ENCODE peak calls at places on chromosome 15, in six cellular contexts. One of them, this sample, is unnamed.

GRCh38 chr15:39776068-39776467 is 6.6 kb downstream of the FSIP1 start:
- DNase-seq in stomach: no peak
- DNase-seq in lower lobe of right lung: no peak
- DNase-seq in neural progenitor cell: no peak
- DNase-seq in brain microvascular endothelial cell: no peak
- DNase-seq in astrocyte of the spinal cord: no peak
- DNase-seq in this sample: no peak

GRCh38 chr15:61155741-61156700 is 73.1 kb downstream of the RORA start:
- DNase-seq in neural progenitor cell: no peak
- DNase-seq in lower lobe of right lung: no peak
- DNase-seq in brain microvascular endothelial cell: peak; percentile 57
- DNase-seq in stomach: no peak
- DNase-seq in astrocyte of the spinal cord: peak; percentile 87
- DNase-seq in this sample: no peak

GRCh38 chr15:72902245-72902928 is 118.8 kb upstream of the ADPGK start:
- DNase-seq in stomach: peak; percentile 32
- DNase-seq in astrocyte of the spinal cord: peak; percentile 75
- DNase-seq in lower lobe of right lung: peak; percentile 52
- DNase-seq in neural progenitor cell: no peak
- DNase-seq in brain microvascular endothelial cell: peak; percentile 18
- DNase-seq in this sample: no peak

GRCh38 chr15:67080900-67081431 is 15.6 kb downstream of the SMAD3 start:
- DNase-seq in stomach: no peak
- DNase-seq in lower lobe of right lung: peak; percentile 76
- DNase-seq in brain microvascular endothelial cell: peak; percentile 76
- DNase-seq in astrocyte of the spinal cord: peak; percentile 83
- DNase-seq in neural progenitor cell: no peak
- DNase-seq in this sample: no peak

GRCh38 chr15:83653639-83654378 is at the start of gene ADAMTSL3:
- DNase-seq in neural progenitor cell: peak; percentile 93
- DNase-seq in lower lobe of right lung: peak; percentile 81
- DNase-seq in astrocyte of the spinal cord: peak; percentile 11
- DNase-seq in stomach: peak; percentile 81
- DNase-seq in brain microvascular endothelial cell: no peak
- DNase-seq in this sample: no peak

GRCh38 chr15:33091983-33092688 is 102.4 kb downstream of the FMN1 start:
- DNase-seq in astrocyte of the spinal cord: no peak
- DNase-seq in neural progenitor cell: no peak
- DNase-seq in lower lobe of right lung: no peak
- DNase-seq in brain microvascular endothelial cell: no peak
- DNase-seq in stomach: no peak
- DNase-seq in this sample: no peak

GRCh38 chr15:44314512-44314911 is 26.0 kb downstream of the GOLM2 start:
- DNase-seq in neural progenitor cell: no peak
- DNase-seq in astrocyte of the spinal cord: no peak
- DNase-seq in lower lobe of right lung: no peak
- DNase-seq in stomach: no peak
- DNase-seq in brain microvascular endothelial cell: no peak
- DNase-seq in this sample: no peak

GRCh38 chr15:98493966-98494511 is 154.3 kb upstream of the IGF1R start:
- DNase-seq in lower lobe of right lung: no peak
- DNase-seq in neural progenitor cell: no peak
- DNase-seq in astrocyte of the spinal cord: no peak
- DNase-seq in stomach: no peak
- DNase-seq in brain microvascular endothelial cell: no peak
- DNase-seq in this sample: no peak

GRCh38 chr15:39747326-39747725 is 35.3 kb downstream of the FSIP1 start:
- DNase-seq in stomach: no peak
- DNase-seq in neural progenitor cell: no peak
- DNase-seq in astrocyte of the spinal cord: peak; percentile 83
- DNase-seq in brain microvascular endothelial cell: peak; percentile 65
- DNase-seq in lower lobe of right lung: no peak
- DNase-seq in this sample: no peak

GRCh38 chr15:28019594-28020320 is 79.4 kb downstream of the OCA2 start:
- DNase-seq in astrocyte of the spinal cord: no peak
- DNase-seq in brain microvascular endothelial cell: no peak
- DNase-seq in stomach: no peak
- DNase-seq in neural progenitor cell: peak; percentile 68
- DNase-seq in lower lobe of right lung: no peak
- DNase-seq in this sample: no peak

GRCh38 chr15:25661898-25662297 is 201.2 kb downstream of the ATP10A start:
- DNase-seq in lower lobe of right lung: no peak
- DNase-seq in neural progenitor cell: no peak
- DNase-seq in astrocyte of the spinal cord: no peak
- DNase-seq in brain microvascular endothelial cell: no peak
- DNase-seq in stomach: no peak
- DNase-seq in this sample: no peak

GRCh38 chr15:42921049-42921731 is 612 bp upstream of the TTBK2 start:
- DNase-seq in lower lobe of right lung: no peak
- DNase-seq in stomach: peak; percentile 27
- DNase-seq in brain microvascular endothelial cell: peak; percentile 7
- DNase-seq in neural progenitor cell: peak; percentile 54
- DNase-seq in astrocyte of the spinal cord: peak; percentile 21
- DNase-seq in this sample: no peak

GRCh38 chr15:98439523-98439942 is 208.8 kb upstream of the IGF1R start:
- DNase-seq in astrocyte of the spinal cord: no peak
- DNase-seq in stomach: no peak
- DNase-seq in lower lobe of right lung: no peak
- DNase-seq in neural progenitor cell: no peak
- DNase-seq in brain microvascular endothelial cell: no peak
- DNase-seq in this sample: no peak

GRCh38 chr15:98690272-98690671 is 41.9 kb downstream of the IGF1R start:
- DNase-seq in neural progenitor cell: no peak
- DNase-seq in astrocyte of the spinal cord: no peak
- DNase-seq in brain microvascular endothelial cell: no peak
- DNase-seq in stomach: no peak
- DNase-seq in lower lobe of right lung: no peak
- DNase-seq in this sample: no peak

GRCh38 chr15:47517737-47518136 is 199.6 kb upstream of the SEMA6D start:
- DNase-seq in stomach: no peak
- DNase-seq in brain microvascular endothelial cell: peak; percentile 43
- DNase-seq in astrocyte of the spinal cord: peak; percentile 58
- DNase-seq in neural progenitor cell: no peak
- DNase-seq in lower lobe of right lung: no peak
- DNase-seq in this sample: no peak

DNA sequence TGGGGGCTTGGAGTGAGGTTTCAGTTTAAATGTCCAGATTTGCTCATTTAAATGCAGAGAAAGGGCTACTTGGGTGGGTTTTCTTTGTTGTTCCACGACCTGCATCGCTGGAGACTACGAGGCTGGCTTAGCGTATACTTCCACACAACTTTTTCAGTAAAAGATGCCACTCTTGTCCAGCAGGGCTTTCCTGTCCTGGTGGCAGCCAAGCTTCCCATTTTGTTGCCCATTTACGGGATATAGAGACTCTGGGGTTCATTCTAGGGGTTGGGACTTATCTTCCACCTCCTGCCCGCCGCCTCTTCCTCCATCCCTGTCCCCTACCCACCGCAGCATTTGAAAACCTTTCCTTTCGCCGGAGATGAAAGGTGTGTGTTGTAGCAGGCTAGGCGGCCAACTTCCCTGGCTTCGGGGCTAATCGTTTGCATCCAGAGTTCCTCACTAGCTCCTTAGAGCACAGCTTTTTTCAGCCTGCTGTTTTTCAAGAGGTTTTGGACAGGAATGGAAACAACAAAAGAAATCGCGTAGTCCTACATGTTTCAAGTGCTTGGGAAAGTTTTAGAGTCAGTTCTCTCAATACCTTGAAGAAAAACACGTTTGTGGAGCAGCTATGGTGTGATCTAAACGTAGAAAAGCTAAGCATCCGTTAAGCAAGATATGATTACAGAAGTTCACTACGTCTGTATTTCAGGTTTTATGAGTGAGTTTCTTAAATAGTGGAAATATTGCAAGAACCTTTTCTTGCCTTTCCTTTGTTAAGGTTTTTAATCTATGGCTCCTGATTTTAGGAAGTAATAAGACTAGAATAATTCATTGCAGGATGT is 843 bp downstream of the CHRNA5 start:
- DNase-seq in lower lobe of right lung: no peak
- DNase-seq in brain microvascular endothelial cell: no peak
- DNase-seq in neural progenitor cell: peak; percentile 53
- DNase-seq in stomach: no peak
- DNase-seq in astrocyte of the spinal cord: peak; percentile 31
- DNase-seq in this sample: no peak
- TF ChIP-seq CTCF in lower lobe of right lung: no peak
- TF ChIP-seq CTCF in brain microvascular endothelial cell: peak; percentile 57
- TF ChIP-seq CTCF in neural progenitor cell: no peak
- TF ChIP-seq CTCF in stomach: no peak
- TF ChIP-seq CTCF in astrocyte of the spinal cord: peak; percentile 32
- TF ChIP-seq CTCF in this sample: peak; percentile 35

GRCh38 chr15:62582580-62582979 is 417.5 kb upstream of the C2CD4B start:
- DNase-seq in stomach: no peak
- DNase-seq in astrocyte of the spinal cord: no peak
- DNase-seq in brain microvascular endothelial cell: no peak
- DNase-seq in neural progenitor cell: no peak
- DNase-seq in lower lobe of right lung: no peak
- DNase-seq in this sample: no peak
- H3K4me3 ChIP-seq in stomach: no peak overlapping the region
- H3K4me3 ChIP-seq in astrocyte of the spinal cord: no peak overlapping the region
- H3K4me3 ChIP-seq in brain microvascular endothelial cell: no peak overlapping the region
- H3K4me3 ChIP-seq in neural progenitor cell: no peak overlapping the region
- H3K4me3 ChIP-seq in lower lobe of right lung: no peak overlapping the region
- H3K4me3 ChIP-seq in this sample: no peak overlapping the region

DNA sequence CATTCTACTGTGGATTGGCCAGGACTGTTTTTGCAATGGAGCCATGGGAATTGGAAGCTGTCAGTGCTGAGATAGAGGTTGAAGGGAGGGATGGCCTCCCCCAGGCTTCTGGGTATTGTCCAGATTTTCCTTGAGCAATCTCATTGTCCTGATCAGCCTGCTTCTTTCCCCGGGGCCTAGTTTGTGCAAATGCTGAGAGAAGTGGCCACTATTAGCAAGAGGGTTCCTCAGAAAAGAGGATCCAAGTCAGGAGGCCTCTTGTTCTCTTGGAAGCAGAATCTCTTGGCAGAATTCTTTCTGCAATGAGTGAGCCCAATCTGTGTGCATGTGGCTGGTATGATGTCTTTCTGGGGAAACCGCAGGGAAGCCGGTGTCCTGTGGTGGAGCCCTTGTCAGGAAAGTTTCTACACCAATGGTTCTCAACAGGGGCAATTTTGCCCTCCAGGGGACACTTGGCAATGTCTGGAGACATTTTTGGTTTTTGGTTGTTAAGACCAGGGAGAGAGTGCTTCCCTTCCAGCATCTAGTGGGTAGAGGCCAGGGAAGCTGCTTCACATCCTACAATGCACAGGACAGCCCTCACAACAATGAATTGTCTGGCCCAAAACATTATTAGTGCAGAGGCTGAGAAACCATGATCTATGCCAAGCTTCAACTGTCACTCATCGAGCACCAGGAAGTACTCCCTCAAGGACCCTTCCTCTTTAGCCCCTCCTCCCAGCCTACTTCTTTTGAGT is 2.0 kb downstream of the LIPC start:
- DNase-seq in lower lobe of right lung: no peak
- DNase-seq in brain microvascular endothelial cell: no peak
- DNase-seq in neural progenitor cell: peak; percentile 21
- DNase-seq in astrocyte of the spinal cord: peak; percentile 38
- DNase-seq in stomach: no peak
- DNase-seq in this sample: no peak
- TF ChIP-seq CTCF in lower lobe of right lung: no peak
- TF ChIP-seq CTCF in brain microvascular endothelial cell: no peak
- TF ChIP-seq CTCF in neural progenitor cell: no peak
- TF ChIP-seq CTCF in astrocyte of the spinal cord: no peak
- TF ChIP-seq CTCF in stomach: no peak
- TF ChIP-seq CTCF in this sample: no peak

GRCh38 chr15:75200765-75201608 is 695 bp upstream of the C15orf39 start:
- DNase-seq in astrocyte of the spinal cord: peak; percentile 26
- DNase-seq in stomach: peak; percentile 73
- DNase-seq in lower lobe of right lung: peak; percentile 83
- DNase-seq in brain microvascular endothelial cell: peak; percentile 13
- DNase-seq in neural progenitor cell: peak; percentile 38
- DNase-seq in this sample: no peak

GRCh38 chr15:75198560-75199346 is 2.9 kb upstream of the C15orf39 start:
- DNase-seq in astrocyte of the spinal cord: peak; percentile 31
- DNase-seq in brain microvascular endothelial cell: peak; percentile 36
- DNase-seq in neural progenitor cell: peak; percentile 36
- DNase-seq in stomach: no peak
- DNase-seq in lower lobe of right lung: no peak
- DNase-seq in this sample: no peak

GRCh38 chr15:75199347-75199976 is 2.2 kb upstream of the C15orf39 start:
- DNase-seq in neural progenitor cell: no peak
- DNase-seq in astrocyte of the spinal cord: no peak
- DNase-seq in brain microvascular endothelial cell: no peak
- DNase-seq in stomach: no peak
- DNase-seq in lower lobe of right lung: no peak
- DNase-seq in this sample: no peak

GRCh38 chr15:75201609-75202250 is at the start of gene C15orf39:
- DNase-seq in neural progenitor cell: peak; percentile 88
- DNase-seq in brain microvascular endothelial cell: peak; percentile 27
- DNase-seq in astrocyte of the spinal cord: peak; percentile 61
- DNase-seq in stomach: peak; percentile 76
- DNase-seq in lower lobe of right lung: peak; percentile 86
- DNase-seq in this sample: no peak

GRCh38 chr15:75200391-75200764 is 1.3 kb upstream of the C15orf39 start:
- DNase-seq in astrocyte of the spinal cord: no peak
- DNase-seq in lower lobe of right lung: no peak
- DNase-seq in neural progenitor cell: no peak
- DNase-seq in stomach: no peak
- DNase-seq in brain microvascular endothelial cell: no peak
- DNase-seq in this sample: no peak
- H3K4me3 ChIP-seq in astrocyte of the spinal cord: no peak overlapping the region
- H3K4me3 ChIP-seq in lower lobe of right lung: peak overlapping the region; percentile 98
- H3K4me3 ChIP-seq in neural progenitor cell: no peak overlapping the region
- H3K4me3 ChIP-seq in stomach: no peak overlapping the region
- H3K4me3 ChIP-seq in brain microvascular endothelial cell: no peak overlapping the region
- H3K4me3 ChIP-seq in this sample: no peak overlapping the region